ENCODE peak calls at places on chromosomes 4 and X, in seven cellular contexts. M is effector CD4-positive, alpha-beta T cell; U is mucosa of descending colon; J is NCI-H1694 treated with DMSO at 0.1 percent for 48 hours; P is activated gamma-delta T cell treated with anti-CD3 and anti-CD28 coated beads, Interleukin-2, amount 50 U/mL, for 16 hours; I is ascending aorta; S is choroid plexus epithelial cell. E is an unnamed sample.

GRCh38 chr4:147560632-147561031 is 56.6 kb upstream of the TMEM184C start:
- DNase-seq in M (no peak), U (no peak), J (no peak), P (no peak), I (no peak), S (peak), E (no peak)

GRCh38 chr4:168993724-168994510 is 16.1 kb downstream of the CBR4 start:
- DNase-seq in M (no peak), U (no peak), J (no peak), P (no peak), I (no peak), S (peak), E (no peak)

GRCh38 chr4:10079951-10080873 is 36.4 kb downstream of the WDR1 start:
- DNase-seq in M (no peak), U (no peak), J (no peak), P (no peak), I (no peak), S (no peak), E (no peak)

GRCh38 chrX:334331-334891 is 15.8 kb upstream of the GTPBP6 start:
- DNase-seq in M (no peak), U (no peak), J (no peak), P (no peak), I (no peak), S (no peak), E (no peak)

GRCh38 chr4:168480991-168481588 is 798 bp upstream of the DDX60L start:
- DNase-seq in M (peak), U (no peak), J (no peak), P (peak), I (no peak), S (peak), E (peak)

GRCh38 chr4:146146918-146147317 is 28.6 kb upstream of the LSM6 start:
- DNase-seq in M (no peak), U (no peak), J (no peak), P (no peak), I (no peak), S (no peak), E (no peak)

GRCh38 chr4:152795891-152796290 is 16.1 kb downstream of the ARFIP1 start:
- DNase-seq in M (no peak), U (no peak), J (no peak), P (no peak), I (no peak), S (no peak), E (no peak)

GRCh38 chr4:141853091-141853734 is 216.8 kb downstream of the IL15 start:
- DNase-seq in M (no peak), U (no peak), J (no peak), P (no peak), I (no peak), S (no peak), E (no peak)

GRCh38 chrX:50115973-50116372 is 84.8 kb downstream of the AKAP4 start:
- DNase-seq in M (no peak), U (no peak), J (no peak), P (no peak), I (no peak), S (no peak), E (no peak)

GRCh38 chr4:85725727-85726170 is 250.8 kb downstream of the ARHGAP24 start:
- DNase-seq in M (no peak), U (no peak), J (no peak), P (no peak), I (no peak), S (peak), E (no peak)

GRCh38 chr4:89797117-89797516 is 39.8 kb downstream of the SNCA start:
- DNase-seq in M (no peak), U (no peak), J (no peak), P (no peak), I (no peak), S (peak), E (peak)

GRCh38 chr4:114052227-114052626 is 72.8 kb upstream of the ARSJ start:
- DNase-seq in M (no peak), U (no peak), J (no peak), P (no peak), I (no peak), S (no peak), E (no peak)

GRCh38 chr4:41133619-41134018 is 80.7 kb downstream of the APBB2 start:
- DNase-seq in M (no peak), U (no peak), J (no peak), P (no peak), I (no peak), S (no peak), E (no peak)

GRCh38 chr4:2862528-2862927 is 18.9 kb downstream of the ADD1 start:
- DNase-seq in M (no peak), U (no peak), J (no peak), P (no peak), I (no peak), S (no peak), E (no peak)

GRCh38 chr4:142040043-142040442 is 403.7 kb downstream of the IL15 start:
- DNase-seq in M (no peak), U (no peak), J (no peak), P (no peak), I (no peak), S (no peak), E (no peak)

GRCh38 chr4:25810815-25811690 is 51.7 kb downstream of the SEL1L3 start:
- DNase-seq in M (no peak), U (no peak), J (no peak), P (no peak), I (no peak), S (peak), E (no peak)

GRCh38 chrX:20664774-20665173 is 398.1 kb upstream of the RPS6KA3 start:
- DNase-seq in M (no peak), U (no peak), J (no peak), P (no peak), I (no peak), S (no peak), E (no peak)

GRCh38 chr4:145679991-145680455 is at the start of gene C4orf51:
- DNase-seq in M (no peak), U (no peak), J (no peak), P (no peak), I (no peak), S (peak), E (peak)

GRCh38 chr4:70651864-70652506 is 14.3 kb downstream of the JCHAIN start:
- DNase-seq in M (no peak), U (no peak), J (peak), P (no peak), I (no peak), S (peak), E (no peak)

GRCh38 chr4:39046243-39046642 is 14.0 kb upstream of the TMEM156 start:
- DNase-seq in M (no peak), U (no peak), J (no peak), P (no peak), I (no peak), S (peak), E (no peak)

GRCh38 chrX:40644821-40645358 is 2.5 kb downstream of the CXorf38 start:
- DNase-seq in M (peak), U (peak), J (no peak), P (peak), I (no peak), S (peak), E (peak)

GRCh38 chrX:6021316-6022091 is 207.2 kb downstream of the NLGN4X start:
- DNase-seq in M (no peak), U (no peak), J (peak), P (no peak), I (no peak), S (peak), E (no peak)

GRCh38 chrX:107823456-107823855 is 2.2 kb upstream of the MID2 start:
- DNase-seq in M (no peak), U (no peak), J (no peak), P (no peak), I (no peak), S (peak), E (peak)

GRCh38 chrX:72630185-72630584 is 57.5 kb upstream of the HDAC8 start:
- DNase-seq in M (no peak), U (no peak), J (no peak), P (no peak), I (no peak), S (no peak), E (no peak)

GRCh38 chr4:38308728-38309315 is 348.6 kb downstream of the PTTG2 start:
- DNase-seq in M (no peak), U (no peak), J (no peak), P (no peak), I (no peak), S (peak), E (no peak)

GRCh38 chr4:187174749-187175148 is 451.1 kb upstream of the FAT1 start:
- DNase-seq in M (no peak), U (no peak), J (no peak), P (no peak), I (no peak), S (no peak), E (no peak)

E was measured in pulmonary artery endothelial cell.